ENCODE peak calls at places on chromosomes 5 and 9, in ten cellular contexts. V is mucosa of descending colon; Q is MV-4-11; G is iPS-NIHi11; Y is ovary; H is IMR-90; K is upper lobe of left lung; R is CD4-positive, alpha-beta T cell; P is anterior cingulate cortex; L is HEK293T. S is an unnamed sample.

GRCh38 chr5:71932649-71933338 is 174.5 kb upstream of the MAP1B start:
- DNase-seq in V (peak; percentile 59), Q (no peak), G (peak; percentile 78), Y (peak; percentile 68), H (peak; percentile 67), K (no peak), R (no peak), P (peak; percentile 29), L (no peak), S (no peak)

GRCh38 chr5:142644640-142645361 is 41.1 kb downstream of the FGF1 start:
- DNase-seq in V (no peak), Q (no peak), G (no peak), Y (no peak), H (peak; percentile 99), K (no peak), R (no peak), P (peak; percentile 36), L (peak; percentile 32), S (no peak)

GRCh38 chr9:76394023-76394895 is at the start of gene RFK:
- DNase-seq in V (peak; percentile 94), Q (peak; percentile 83), G (peak; percentile 94), Y (peak; percentile 94), H (peak; percentile 93), K (peak; percentile 89), R (peak; percentile 96), P (peak; percentile 94), L (peak; percentile 93), S (peak; percentile 95)

GRCh38 chr9:98132806-98133631 is 14.0 kb upstream of the TRIM14 start:
- DNase-seq in V (no peak), Q (no peak), G (peak; percentile 38), Y (no peak), H (no peak), K (no peak), R (no peak), P (no peak), L (no peak), S (no peak)

GRCh38 chr9:92406506-92406905 is 2.1 kb upstream of the OGN start:
- DNase-seq in V (no peak), Q (peak; percentile 93), G (no peak), Y (no peak), H (no peak), K (peak; percentile 63), R (peak; percentile 13), P (peak; percentile 2), L (no peak), S (no peak)

GRCh38 chr5:68534131-68534940 is 318.8 kb downstream of the PIK3R1 start:
- DNase-seq in V (peak; percentile 54), Q (no peak), G (peak; percentile 21), Y (peak; percentile 28), H (no peak), K (no peak), R (no peak), P (peak; percentile 75), L (no peak), S (peak; percentile 24)

GRCh38 chr9:118305371-118305770 is 601.2 kb downstream of the TLR4 start:
- DNase-seq in V (no peak), Q (no peak), G (no peak), Y (no peak), H (no peak), K (no peak), R (no peak), P (no peak), L (no peak), S (peak; percentile 5)

GRCh38 chr9:36276254-36276653 is 18.0 kb upstream of the GNE start:
- DNase-seq in V (no peak), Q (no peak), G (no peak), Y (no peak), H (no peak), K (no peak), R (no peak), P (no peak), L (no peak), S (no peak)

GRCh38 chr9:89096807-89097206 is 81.8 kb downstream of the SHC3 start:
- DNase-seq in V (no peak), Q (no peak), G (peak; percentile 39), Y (no peak), H (no peak), K (no peak), R (no peak), P (no peak), L (no peak), S (no peak)

GRCh38 chr9:105405514-105406131 is 42.2 kb upstream of the FSD1L start:
- DNase-seq in V (no peak), Q (peak; percentile 44), G (no peak), Y (no peak), H (peak; percentile 21), K (no peak), R (peak; percentile 20), P (no peak), L (no peak), S (no peak)

GRCh38 chr5:179820127-179820482 is 600 bp upstream of the SQSTM1 start:
- DNase-seq in V (no peak), Q (no peak), G (no peak), Y (no peak), H (no peak), K (no peak), R (no peak), P (no peak), L (no peak), S (no peak)